ENCODE peak calls at places on chromosomes 13 and 19, in seven cellular contexts. W, Z, A, T, X, R and E are unnamed samples.

GRCh38 chr13:80001510-80001842 is 339.4 kb downstream of the SPRY2 start:
- DNase-seq in W (no peak), Z (no peak), A (no peak), T (no peak), X (no peak), R (no peak), E (no peak)

GRCh38 chr19:35013047-35013819 is 13.1 kb downstream of the GRAMD1A start:
- DNase-seq in W (no peak), Z (no peak), A (no peak), T (no peak), X (peak; percentile 84), R (peak; percentile 76), E (peak; percentile 89)

GRCh38 chr19:17659996-17660395 is 28.2 kb downstream of the UNC13A start:
- DNase-seq in W (no peak), Z (no peak), A (no peak), T (no peak), X (no peak), R (no peak), E (no peak)

GRCh38 chr19:41990615-41991014 is 3.4 kb downstream of the ATP1A3 start:
- DNase-seq in W (no peak), Z (no peak), A (no peak), T (no peak), X (no peak), R (no peak), E (no peak)

GRCh38 chr13:31035162-31035951 is 102.9 kb downstream of the TEX26 start:
- DNase-seq in W (no peak), Z (no peak), A (no peak), T (no peak), X (no peak), R (no peak), E (no peak)

GRCh38 chr19:5206751-5207075 is 133.9 kb downstream of the PTPRS start:
- DNase-seq in W (no peak), Z (no peak), A (no peak), T (no peak), X (no peak), R (no peak), E (no peak)

GRCh38 chr13:23322353-23323336 is 110.9 kb downstream of the SACS start:
- DNase-seq in W (peak; percentile 19), Z (no peak), A (peak; percentile 9), T (no peak), X (no peak), R (no peak), E (no peak)

GRCh38 chr13:21576424-21576823 is 27.5 kb downstream of the MICU2 start:
- DNase-seq in W (no peak), Z (no peak), A (no peak), T (no peak), X (no peak), R (no peak), E (no peak)

GRCh38 chr19:3121821-3122511 is 13.9 kb upstream of the GNA15 start:
- DNase-seq in W (no peak), Z (no peak), A (no peak), T (no peak), X (no peak), R (no peak), E (no peak)

GRCh38 chr13:26254583-26255102 is 714 bp downstream of the CDK8 start:
- DNase-seq in W (peak; percentile 63), Z (no peak), A (peak; percentile 45), T (no peak), X (peak; percentile 50), R (peak; percentile 69), E (peak; percentile 85)

GRCh38 chr13:63092461-63092860 is 1676.8 kb upstream of the PCDH20 start:
- DNase-seq in W (no peak), Z (no peak), A (no peak), T (no peak), X (no peak), R (no peak), E (no peak)

GRCh38 chr19:2529473-2529918 is 53.6 kb downstream of the GADD45B start:
- DNase-seq in W (no peak), Z (no peak), A (no peak), T (no peak), X (no peak), R (no peak), E (no peak)

GRCh38 chr19:33467851-33468250 is 53.7 kb downstream of the PEPD start:
- DNase-seq in W (no peak), Z (no peak), A (no peak), T (no peak), X (no peak), R (no peak), E (peak; percentile 37)

GRCh38 chr19:30228726-30229523 is 143.3 kb upstream of the ZNF536 start:
- DNase-seq in W (no peak), Z (no peak), A (no peak), T (no peak), X (no peak), R (peak; percentile 47), E (no peak)

GRCh38 chr19:1101337-1101698 is 2.5 kb upstream of the GPX4 start:
- DNase-seq in W (no peak), Z (no peak), A (no peak), T (no peak), X (no peak), R (no peak), E (no peak)

GRCh38 chr13:33284916-33285315 is 639 bp downstream of the STARD13 start:
- DNase-seq in W (no peak), Z (no peak), A (no peak), T (no peak), X (no peak), R (no peak), E (no peak)

GRCh38 chr13:31697290-31697689 is 42.0 kb upstream of the RXFP2 start:
- DNase-seq in W (no peak), Z (no peak), A (no peak), T (no peak), X (no peak), R (no peak), E (no peak)

GRCh38 chr19:20357921-20358320 is 190.9 kb downstream of the ZNF486 start:
- DNase-seq in W (no peak), Z (no peak), A (no peak), T (no peak), X (no peak), R (no peak), E (no peak)

GRCh38 chr19:40610396-40611064 is 9.4 kb downstream of the LTBP4 start:
- DNase-seq in W (no peak), Z (no peak), A (peak; percentile 9), T (no peak), X (peak; percentile 57), R (no peak), E (peak; percentile 87)

GRCh38 chr19:2345794-2346663 is 14.0 kb upstream of the TMPRSS9 start:
- DNase-seq in W (no peak), Z (no peak), A (peak; percentile 16), T (no peak), X (no peak), R (no peak), E (no peak)

GRCh38 chr19:920051-920857 is 3.1 kb downstream of the KISS1R start:
- DNase-seq in W (peak; percentile 39), Z (no peak), A (peak; percentile 87), T (no peak), X (peak; percentile 58), R (peak; percentile 45), E (peak; percentile 70)

GRCh38 chr13:28268800-28269223 is 130.5 kb downstream of the PAN3 start:
- DNase-seq in W (no peak), Z (no peak), A (no peak), T (no peak), X (no peak), R (no peak), E (no peak)

GRCh38 chr19:44718441-44719261 is 19.7 kb downstream of the CEACAM16 start:
- DNase-seq in W (peak; percentile 4), Z (peak; percentile 7), A (no peak), T (no peak), X (no peak), R (peak; percentile 93), E (peak; percentile 74)

GRCh38 chr19:47663911-47664771 is 49.1 kb upstream of the EHD2 start:
- DNase-seq in W (no peak), Z (peak; percentile 91), A (no peak), T (no peak), X (no peak), R (peak; percentile 12), E (peak; percentile 76)

GRCh38 chr13:76868451-76868850 is 17.8 kb downstream of the KCTD12 start:
- DNase-seq in W (no peak), Z (no peak), A (no peak), T (no peak), X (no peak), R (no peak), E (no peak)

GRCh38 chr19:40523322-40524047 is 53.2 kb upstream of the SHKBP1 start:
- DNase-seq in W (peak; percentile 41), Z (no peak), A (peak; percentile 33), T (no peak), X (peak; percentile 55), R (peak; percentile 77), E (peak; percentile 83)

GRCh38 chr13:111460548-111461444 is 140.4 kb downstream of the TEX29 start:
- DNase-seq in W (peak; percentile 86), Z (peak; percentile 24), A (peak; percentile 79), T (no peak), X (no peak), R (peak; percentile 66), E (no peak)

GRCh38 chr13:73336789-73337188 is 278.0 kb downstream of the KLF5 start:
- DNase-seq in W (no peak), Z (no peak), A (no peak), T (no peak), X (no peak), R (no peak), E (no peak)

GRCh38 chr19:18418034-18418724 is 1.0 kb upstream of the SSBP4 start:
- DNase-seq in W (no peak), Z (no peak), A (no peak), T (no peak), X (no peak), R (no peak), E (peak; percentile 83)

GRCh38 chr19:40274585-40275544 is 10.3 kb downstream of the AKT2 start:
- DNase-seq in W (no peak), Z (no peak), A (no peak), T (peak; percentile 38), X (peak; percentile 19), R (no peak), E (no peak)

GRCh38 chr13:105952233-105952767 is 583.2 kb downstream of the EFNB2 start:
- DNase-seq in W (no peak), Z (no peak), A (no peak), T (no peak), X (no peak), R (no peak), E (no peak)

GRCh38 chr19:39362682-39363657 is 20.7 kb downstream of the SAMD4B start:
- DNase-seq in W (no peak), Z (no peak), A (no peak), T (no peak), X (no peak), R (no peak), E (peak; percentile 34)

GRCh38 chr13:48827709-48828108 is 148.0 kb upstream of the FNDC3A start:
- DNase-seq in W (no peak), Z (no peak), A (no peak), T (no peak), X (no peak), R (no peak), E (no peak)